ENCODE peak calls at places on chromosomes 12 and 14, in four cellular contexts. L, S, F and O are unnamed samples.

GRCh38 chr14:103313704-103314103 is 20.3 kb upstream of the EIF5 start:
- DNase-seq in S (no peak), L (peak; percentile 76), F (no peak), O (no peak)

GRCh38 chr12:42846782-42847181 is 257.2 kb upstream of the PRICKLE1 start:
- DNase-seq in S (no peak), L (no peak), F (no peak), O (no peak)

GRCh38 chr14:57209561-57209960 is 59.1 kb downstream of the EXOC5 start:
- DNase-seq in F (no peak), S (no peak), L (no peak), O (no peak)

GRCh38 chr14:64879635-64880381 is at the start of gene SPTB:
- DNase-seq in L (peak; percentile 90), F (no peak), S (no peak), O (no peak)

GRCh38 chr12:95790025-95790911 is at the start of gene NTN4:
- DNase-seq in S (no peak), F (no peak), L (no peak), O (no peak)

GRCh38 chr12:597926-598568 is 65.2 kb downstream of the NINJ2 start:
- DNase-seq in F (no peak), L (no peak), S (no peak), O (no peak)

GRCh38 chr12:40106655-40107054 is 774 bp upstream of the SLC2A13 start:
- DNase-seq in L (no peak), F (no peak), S (no peak), O (no peak)

GRCh38 chr14:88879016-88879415 is 54.6 kb downstream of the TTC8 start:
- DNase-seq in L (peak; percentile 2), F (no peak), S (no peak), O (no peak)

GRCh38 chr14:98182385-98183055 is 1089.5 kb downstream of the BCL11B start:
- DNase-seq in L (no peak), S (no peak), F (no peak), O (no peak)

GRCh38 chr14:97046991-97047390 is 249.8 kb downstream of the VRK1 start:
- DNase-seq in L (no peak), F (no peak), S (no peak), O (no peak)

GRCh38 chr12:28191018-28191595 is 851 bp downstream of the CCDC91 start:
- DNase-seq in F (no peak), S (no peak), L (peak; percentile 67), O (no peak)

GRCh38 chr12:100951756-100952155 is 157.2 kb downstream of the ANO4 start:
- DNase-seq in F (no peak), S (no peak), L (no peak), O (no peak)

GRCh38 chr12:29667011-29667410 is 116.7 kb downstream of the TMTC1 start:
- DNase-seq in F (no peak), S (no peak), L (no peak), O (no peak)

GRCh38 chr12:112148031-112148513 is 22.7 kb downstream of the TRAFD1 start:
- DNase-seq in S (no peak), L (peak; percentile 17), F (no peak), O (no peak)
- TF ChIP-seq HDAC6 in S (no peak), L (no peak), F (no peak), O (no peak)

GRCh38 chr12:55829967-55830600 is 697 bp upstream of the DNAJC14 start:
- DNase-seq in L (peak; percentile 53), F (no peak), S (no peak), O (no peak)
- TF ChIP-seq HDAC6 in L (no peak), F (no peak), S (no peak), O (no peak)

GRCh38 chr14:71089974-71090373 is 182.7 kb downstream of the PCNX1 start:
- DNase-seq in S (no peak), L (no peak), F (no peak), O (no peak)
- TF ChIP-seq HDAC6 in S (no peak), L (no peak), F (no peak), O (no peak)

GRCh38 chr12:26704214-26704613 is 128.8 kb downstream of the ITPR2 start:
- DNase-seq in F (no peak), L (no peak), S (no peak), O (no peak)
- TF ChIP-seq HDAC6 in F (no peak), L (no peak), S (no peak), O (no peak)

GRCh38 chr14:61064210-61064609 is 83.2 kb downstream of the SLC38A6 start:
- DNase-seq in L (peak; percentile 2), S (no peak), F (no peak), O (no peak)
- TF ChIP-seq HDAC6 in L (no peak), S (no peak), F (no peak), O (no peak)

GRCh38 chr12:6386522-6386921 is 2.6 kb downstream of the LTBR start:
- DNase-seq in S (no peak), F (no peak), L (no peak), O (no peak)

GRCh38 chr12:6383572-6384498 is at the start of gene LTBR:
- DNase-seq in L (peak; percentile 87), F (no peak), S (no peak), O (peak; percentile 83)

GRCh38 chr12:6387541-6387940 is 3.6 kb downstream of the LTBR start:
- DNase-seq in S (no peak), F (no peak), L (no peak), O (no peak)

GRCh38 chr12:6384499-6385436 is 806 bp downstream of the LTBR start:
- DNase-seq in S (no peak), L (peak; percentile 40), F (no peak), O (no peak)

GRCh38 chr12:6386038-6386437 is 2.1 kb downstream of the LTBR start:
- DNase-seq in L (no peak), F (no peak), S (no peak), O (no peak)
- TF ChIP-seq HDAC6 in L (no peak), F (no peak), S (no peak), O (no peak)

GRCh38 chr12:62660763-62661162 is 194.1 kb downstream of the MON2 start:
- DNase-seq in S (no peak), F (no peak), L (no peak), O (no peak)
- TF ChIP-seq HDAC6 in S (no peak), F (no peak), L (no peak), O (no peak)

GRCh38 chr12:112924986-112925385 is 13.3 kb upstream of the OAS3 start:
- DNase-seq in L (no peak), S (peak; percentile 36), F (no peak), O (peak; percentile 56)
- TF ChIP-seq HDAC6 in L (no peak), S (no peak), F (no peak), O (no peak)

DNA sequence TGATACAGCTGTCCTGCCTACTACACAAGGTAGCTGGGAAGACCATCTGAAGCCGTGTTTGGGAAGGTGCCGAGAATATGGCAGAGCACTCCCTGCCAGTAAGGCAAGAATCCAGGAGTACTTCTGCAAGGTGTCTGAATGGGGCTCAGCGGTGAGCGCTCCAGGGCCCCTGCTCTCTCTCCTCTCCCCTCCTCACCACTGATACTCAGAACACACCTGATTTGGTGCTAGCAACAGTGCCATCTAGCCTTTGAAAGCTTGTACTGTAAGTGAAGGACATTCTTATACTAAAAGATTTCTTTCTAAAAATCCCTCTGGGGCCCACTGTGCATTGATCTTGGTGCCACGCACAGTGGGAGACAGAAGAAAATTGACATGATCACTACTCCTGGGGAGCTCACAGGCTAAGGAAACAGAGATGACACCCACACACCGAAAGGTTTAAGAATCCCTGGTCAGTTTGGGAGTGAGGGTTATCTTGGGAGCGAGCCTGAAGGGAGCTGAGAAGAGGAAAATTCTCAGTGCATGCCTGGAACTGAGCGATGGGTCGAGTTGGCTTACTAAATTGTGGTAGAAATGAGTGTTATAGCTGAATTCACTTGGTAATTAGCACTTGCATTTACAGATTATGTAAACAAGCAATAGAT is 216.9 kb downstream of the NTF3 start:
- DNase-seq in L (peak; percentile 28), F (peak; percentile 43), S (no peak), O (peak; percentile 27)
- TF ChIP-seq HDAC6 in L (no peak), F (no peak), S (no peak), O (no peak)